ENCODE peak calls at places on chromosome 4, in nine cellular contexts. O, E, U, D, I, K, R, Q and G are unnamed samples.

GRCh38 chr4:26780524-26780923 is 80.1 kb upstream of the STIM2 start:
- DNase-seq in O (no peak), E (no peak), U (no peak), D (no peak), I (peak), K (no peak), R (no peak), Q (no peak), G (peak)

GRCh38 chr4:8478801-8479744 is 38.5 kb downstream of the TRMT44 start:
- DNase-seq in O (no peak), E (no peak), U (no peak), D (peak), I (no peak), K (no peak), R (no peak), Q (no peak), G (no peak)

GRCh38 chr4:105140684-105141490 is 5.8 kb upstream of the TET2 start:
- DNase-seq in O (peak), E (peak), U (peak), D (no peak), I (peak), K (no peak), R (no peak), Q (peak), G (no peak)

GRCh38 chr4:122898370-122899150 is 23.8 kb downstream of the NUDT6 start:
- DNase-seq in O (no peak), E (no peak), U (no peak), D (no peak), I (peak), K (peak), R (no peak), Q (no peak), G (peak)

GRCh38 chr4:133424611-133425010 is 275.5 kb downstream of the PCDH10 start:
- DNase-seq in O (no peak), E (no peak), U (peak), D (no peak), I (no peak), K (no peak), R (peak), Q (no peak), G (no peak)

GRCh38 chr4:2630556-2631273 is 94.3 kb downstream of the FAM193A start:
- DNase-seq in O (no peak), E (no peak), U (no peak), D (no peak), I (no peak), K (no peak), R (no peak), Q (no peak), G (no peak)

GRCh38 chr4:68272860-68273259 is 27.4 kb upstream of the TMPRSS11B start:
- DNase-seq in O (no peak), E (no peak), U (no peak), D (no peak), I (no peak), K (no peak), R (no peak), Q (no peak), G (peak)

GRCh38 chr4:153901220-153901619 is 112.3 kb upstream of the SFRP2 start:
- DNase-seq in O (no peak), E (no peak), U (no peak), D (no peak), I (no peak), K (no peak), R (no peak), Q (no peak), G (no peak)

GRCh38 chr4:37244583-37245390 is at the start of gene NWD2:
- DNase-seq in O (peak), E (no peak), U (peak), D (no peak), I (no peak), K (peak), R (no peak), Q (no peak), G (no peak)

GRCh38 chr4:184765473-184766346 is 31.8 kb upstream of the CENPU start:
- DNase-seq in O (no peak), E (no peak), U (no peak), D (no peak), I (no peak), K (no peak), R (no peak), Q (no peak), G (peak)

GRCh38 chr4:4425119-4425690 is 38.3 kb downstream of the NSG1 start:
- DNase-seq in O (no peak), E (no peak), U (no peak), D (no peak), I (no peak), K (no peak), R (no peak), Q (no peak), G (no peak)

GRCh38 chr4:94160774-94161173 is 46.9 kb upstream of the SMARCAD1 start:
- DNase-seq in O (peak), E (no peak), U (no peak), D (no peak), I (no peak), K (no peak), R (no peak), Q (no peak), G (no peak)

GRCh38 chr4:66157594-66157993 is 487.3 kb upstream of the EPHA5 start:
- DNase-seq in O (no peak), E (no peak), U (no peak), D (no peak), I (no peak), K (no peak), R (no peak), Q (no peak), G (no peak)